ENCODE peak calls at places on chromosome 6, in eight cellular contexts. One of them, this sample, is unnamed.

GRCh38 chr6:130366011-130366963 is at the start of gene TMEM200A:
- DNase-seq in HCT116: no peak
- DNase-seq in AG09309: no peak
- DNase-seq in dermis microvascular lymphatic vessel endothelial cell: no peak
- DNase-seq in breast epithelium: peak; percentile 32
- DNase-seq in choroid plexus epithelial cell: peak; percentile 76
- DNase-seq in left colon: no peak
- DNase-seq in B cell: peak; percentile 18
- DNase-seq in this sample: no peak

GRCh38 chr6:3724451-3725144 is 26.9 kb downstream of the PXDC1 start:
- DNase-seq in left colon: no peak
- DNase-seq in B cell: no peak
- DNase-seq in breast epithelium: no peak
- DNase-seq in choroid plexus epithelial cell: no peak
- DNase-seq in dermis microvascular lymphatic vessel endothelial cell: no peak
- DNase-seq in HCT116: no peak
- DNase-seq in AG09309: no peak
- DNase-seq in this sample: no peak

GRCh38 chr6:39335780-39336541 is 13.5 kb upstream of the KCNK16 start:
- DNase-seq in dermis microvascular lymphatic vessel endothelial cell: no peak
- DNase-seq in B cell: no peak
- DNase-seq in HCT116: no peak
- DNase-seq in AG09309: no peak
- DNase-seq in choroid plexus epithelial cell: no peak
- DNase-seq in left colon: peak; percentile 39
- DNase-seq in breast epithelium: peak; percentile 71
- DNase-seq in this sample: no peak

GRCh38 chr6:21263531-21264287 is 329.8 kb upstream of the SOX4 start:
- DNase-seq in dermis microvascular lymphatic vessel endothelial cell: no peak
- DNase-seq in AG09309: peak; percentile 75
- DNase-seq in breast epithelium: peak; percentile 47
- DNase-seq in left colon: no peak
- DNase-seq in choroid plexus epithelial cell: peak; percentile 59
- DNase-seq in HCT116: no peak
- DNase-seq in B cell: no peak
- DNase-seq in this sample: peak; percentile 68

GRCh38 chr6:127176175-127176574 is 57.7 kb downstream of the RSPO3 start:
- DNase-seq in HCT116: no peak
- DNase-seq in breast epithelium: no peak
- DNase-seq in dermis microvascular lymphatic vessel endothelial cell: peak; percentile 66
- DNase-seq in AG09309: peak; percentile 66
- DNase-seq in B cell: no peak
- DNase-seq in choroid plexus epithelial cell: peak; percentile 42
- DNase-seq in left colon: no peak
- DNase-seq in this sample: no peak

GRCh38 chr6:35391240-35391968 is 49.0 kb downstream of the PPARD start:
- DNase-seq in HCT116: peak; percentile 70
- DNase-seq in B cell: no peak
- DNase-seq in choroid plexus epithelial cell: peak; percentile 95
- DNase-seq in dermis microvascular lymphatic vessel endothelial cell: peak; percentile 94
- DNase-seq in left colon: no peak
- DNase-seq in breast epithelium: no peak
- DNase-seq in AG09309: peak; percentile 72
- DNase-seq in this sample: no peak

GRCh38 chr6:143860111-143860510 is 4.2 kb upstream of the ZC2HC1B start:
- DNase-seq in left colon: no peak
- DNase-seq in choroid plexus epithelial cell: no peak
- DNase-seq in AG09309: no peak
- DNase-seq in B cell: no peak
- DNase-seq in breast epithelium: no peak
- DNase-seq in dermis microvascular lymphatic vessel endothelial cell: no peak
- DNase-seq in HCT116: no peak
- DNase-seq in this sample: no peak

GRCh38 chr6:133240511-133241087 is 558 bp upstream of the EYA4 start:
- DNase-seq in breast epithelium: no peak
- DNase-seq in choroid plexus epithelial cell: peak; percentile 30
- DNase-seq in B cell: no peak
- DNase-seq in dermis microvascular lymphatic vessel endothelial cell: no peak
- DNase-seq in left colon: no peak
- DNase-seq in AG09309: no peak
- DNase-seq in HCT116: no peak
- DNase-seq in this sample: no peak

GRCh38 chr6:44665143-44665542 is 277.6 kb downstream of the CDC5L start:
- DNase-seq in left colon: no peak
- DNase-seq in breast epithelium: no peak
- DNase-seq in AG09309: no peak
- DNase-seq in HCT116: no peak
- DNase-seq in choroid plexus epithelial cell: no peak
- DNase-seq in dermis microvascular lymphatic vessel endothelial cell: no peak
- DNase-seq in B cell: no peak
- DNase-seq in this sample: no peak

GRCh38 chr6:4611441-4612129 is 164.6 kb upstream of the CDYL start:
- DNase-seq in AG09309: no peak
- DNase-seq in HCT116: no peak
- DNase-seq in B cell: no peak
- DNase-seq in dermis microvascular lymphatic vessel endothelial cell: no peak
- DNase-seq in left colon: no peak
- DNase-seq in choroid plexus epithelial cell: no peak
- DNase-seq in breast epithelium: no peak
- DNase-seq in this sample: no peak

GRCh38 chr6:43943781-43944250 is 173.8 kb downstream of the VEGFA start:
- DNase-seq in dermis microvascular lymphatic vessel endothelial cell: no peak
- DNase-seq in AG09309: no peak
- DNase-seq in breast epithelium: no peak
- DNase-seq in choroid plexus epithelial cell: no peak
- DNase-seq in HCT116: no peak
- DNase-seq in B cell: no peak
- DNase-seq in left colon: no peak
- DNase-seq in this sample: no peak

GRCh38 chr6:39218868-39219567 is 10.3 kb downstream of the KCNK5 start:
- DNase-seq in dermis microvascular lymphatic vessel endothelial cell: no peak
- DNase-seq in HCT116: no peak
- DNase-seq in choroid plexus epithelial cell: peak; percentile 14
- DNase-seq in left colon: no peak
- DNase-seq in breast epithelium: no peak
- DNase-seq in B cell: no peak
- DNase-seq in AG09309: peak; percentile 1
- DNase-seq in this sample: no peak

GRCh38 chr6:39421383-39422225 is 99.1 kb upstream of the KCNK16 start:
- DNase-seq in dermis microvascular lymphatic vessel endothelial cell: peak; percentile 53
- DNase-seq in B cell: no peak
- DNase-seq in HCT116: no peak
- DNase-seq in choroid plexus epithelial cell: no peak
- DNase-seq in breast epithelium: no peak
- DNase-seq in AG09309: no peak
- DNase-seq in left colon: no peak
- DNase-seq in this sample: no peak

GRCh38 chr6:108031968-108032367 is 42.6 kb downstream of the OSTM1 start:
- DNase-seq in HCT116: no peak
- DNase-seq in choroid plexus epithelial cell: no peak
- DNase-seq in dermis microvascular lymphatic vessel endothelial cell: no peak
- DNase-seq in left colon: no peak
- DNase-seq in B cell: no peak
- DNase-seq in breast epithelium: no peak
- DNase-seq in AG09309: no peak
- DNase-seq in this sample: no peak

GRCh38 chr6:123635144-123635543 is 1.6 kb downstream of the TRDN start:
- DNase-seq in HCT116: no peak
- DNase-seq in dermis microvascular lymphatic vessel endothelial cell: no peak
- DNase-seq in breast epithelium: no peak
- DNase-seq in choroid plexus epithelial cell: no peak
- DNase-seq in B cell: no peak
- DNase-seq in left colon: no peak
- DNase-seq in AG09309: no peak
- DNase-seq in this sample: no peak

GRCh38 chr6:24566020-24566752 is 71.4 kb downstream of the ALDH5A1 start:
- DNase-seq in breast epithelium: no peak
- DNase-seq in choroid plexus epithelial cell: peak; percentile 4
- DNase-seq in AG09309: no peak
- DNase-seq in dermis microvascular lymphatic vessel endothelial cell: no peak
- DNase-seq in B cell: no peak
- DNase-seq in HCT116: no peak
- DNase-seq in left colon: no peak
- DNase-seq in this sample: no peak

GRCh38 chr6:49326337-49326736 is 136.7 kb downstream of the MMUT start:
- DNase-seq in B cell: no peak
- DNase-seq in HCT116: no peak
- DNase-seq in choroid plexus epithelial cell: peak; percentile 87
- DNase-seq in left colon: no peak
- DNase-seq in breast epithelium: no peak
- DNase-seq in dermis microvascular lymphatic vessel endothelial cell: peak; percentile 91
- DNase-seq in AG09309: peak; percentile 38
- DNase-seq in this sample: no peak

GRCh38 chr6:134551245-134551960 is 233.5 kb upstream of the SGK1 start:
- DNase-seq in choroid plexus epithelial cell: peak; percentile 93
- DNase-seq in AG09309: peak; percentile 33
- DNase-seq in left colon: no peak
- DNase-seq in breast epithelium: no peak
- DNase-seq in dermis microvascular lymphatic vessel endothelial cell: peak; percentile 76
- DNase-seq in B cell: no peak
- DNase-seq in HCT116: no peak
- DNase-seq in this sample: no peak

GRCh38 chr6:32852018-32852843 is 1.3 kb downstream of the TAP1 start:
- DNase-seq in dermis microvascular lymphatic vessel endothelial cell: no peak
- DNase-seq in AG09309: no peak
- DNase-seq in breast epithelium: no peak
- DNase-seq in choroid plexus epithelial cell: no peak
- DNase-seq in B cell: peak; percentile 39
- DNase-seq in HCT116: no peak
- DNase-seq in left colon: peak; percentile 62
- DNase-seq in this sample: no peak

GRCh38 chr6:30483677-30484279 is 5.5 kb upstream of the HLA-E start:
- DNase-seq in breast epithelium: no peak
- DNase-seq in B cell: peak; percentile 72
- DNase-seq in dermis microvascular lymphatic vessel endothelial cell: peak; percentile 84
- DNase-seq in HCT116: peak; percentile 54
- DNase-seq in AG09309: peak; percentile 46
- DNase-seq in choroid plexus epithelial cell: peak; percentile 87
- DNase-seq in left colon: no peak
- DNase-seq in this sample: no peak

GRCh38 chr6:46062312-46062711 is 46.7 kb upstream of the CLIC5 start:
- DNase-seq in B cell: no peak
- DNase-seq in dermis microvascular lymphatic vessel endothelial cell: no peak
- DNase-seq in choroid plexus epithelial cell: peak; percentile 16
- DNase-seq in AG09309: no peak
- DNase-seq in breast epithelium: no peak
- DNase-seq in HCT116: no peak
- DNase-seq in left colon: peak; percentile 68
- DNase-seq in this sample: no peak

GRCh38 chr6:8131265-8131897 is 29.0 kb upstream of the EEF1E1 start:
- DNase-seq in B cell: peak; percentile 21
- DNase-seq in choroid plexus epithelial cell: peak; percentile 84
- DNase-seq in AG09309: peak; percentile 14
- DNase-seq in left colon: no peak
- DNase-seq in HCT116: peak; percentile 61
- DNase-seq in breast epithelium: no peak
- DNase-seq in dermis microvascular lymphatic vessel endothelial cell: peak; percentile 66
- DNase-seq in this sample: peak; percentile 8

GRCh38 chr6:73782911-73783310 is 86.9 kb downstream of the CD109 start:
- DNase-seq in AG09309: no peak
- DNase-seq in choroid plexus epithelial cell: peak; percentile 42
- DNase-seq in breast epithelium: no peak
- DNase-seq in B cell: no peak
- DNase-seq in left colon: no peak
- DNase-seq in HCT116: no peak
- DNase-seq in dermis microvascular lymphatic vessel endothelial cell: peak; percentile 53
- DNase-seq in this sample: no peak

GRCh38 chr6:21840428-21840827 is 246.9 kb downstream of the SOX4 start:
- DNase-seq in left colon: no peak
- DNase-seq in choroid plexus epithelial cell: peak; percentile 41
- DNase-seq in breast epithelium: no peak
- DNase-seq in B cell: no peak
- DNase-seq in AG09309: no peak
- DNase-seq in HCT116: no peak
- DNase-seq in dermis microvascular lymphatic vessel endothelial cell: peak; percentile 95
- DNase-seq in this sample: no peak

GRCh38 chr6:70336976-70337375 is 34.1 kb upstream of the COL9A1 start:
- DNase-seq in HCT116: no peak
- DNase-seq in B cell: no peak
- DNase-seq in dermis microvascular lymphatic vessel endothelial cell: no peak
- DNase-seq in left colon: no peak
- DNase-seq in breast epithelium: no peak
- DNase-seq in choroid plexus epithelial cell: no peak
- DNase-seq in AG09309: no peak
- DNase-seq in this sample: no peak

GRCh38 chr6:97189767-97190166 is 93.2 kb downstream of the MMS22L start:
- DNase-seq in AG09309: peak; percentile 10
- DNase-seq in choroid plexus epithelial cell: peak; percentile 80
- DNase-seq in B cell: no peak
- DNase-seq in breast epithelium: no peak
- DNase-seq in dermis microvascular lymphatic vessel endothelial cell: peak; percentile 58
- DNase-seq in HCT116: no peak
- DNase-seq in left colon: no peak
- DNase-seq in this sample: no peak

GRCh38 chr6:23940466-23940865 is 185.5 kb upstream of the NRSN1 start:
- DNase-seq in breast epithelium: no peak
- DNase-seq in AG09309: no peak
- DNase-seq in HCT116: no peak
- DNase-seq in B cell: no peak
- DNase-seq in left colon: no peak
- DNase-seq in dermis microvascular lymphatic vessel endothelial cell: no peak
- DNase-seq in choroid plexus epithelial cell: peak; percentile 2
- DNase-seq in this sample: no peak

GRCh38 chr6:29724937-29725869 is 2.0 kb downstream of the HLA-F start:
- DNase-seq in left colon: no peak
- DNase-seq in choroid plexus epithelial cell: no peak
- DNase-seq in HCT116: no peak
- DNase-seq in dermis microvascular lymphatic vessel endothelial cell: no peak
- DNase-seq in breast epithelium: no peak
- DNase-seq in B cell: peak; percentile 31
- DNase-seq in AG09309: no peak
- DNase-seq in this sample: no peak

GRCh38 chr6:45569210-45569945 is 191.6 kb upstream of the SUPT3H start:
- DNase-seq in choroid plexus epithelial cell: no peak
- DNase-seq in HCT116: no peak
- DNase-seq in left colon: no peak
- DNase-seq in breast epithelium: no peak
- DNase-seq in AG09309: no peak
- DNase-seq in dermis microvascular lymphatic vessel endothelial cell: no peak
- DNase-seq in B cell: no peak
- DNase-seq in this sample: no peak

GRCh38 chr6:160042014-160042773 is 73.3 kb downstream of the IGF2R start:
- DNase-seq in HCT116: no peak
- DNase-seq in dermis microvascular lymphatic vessel endothelial cell: no peak
- DNase-seq in B cell: no peak
- DNase-seq in choroid plexus epithelial cell: no peak
- DNase-seq in left colon: no peak
- DNase-seq in AG09309: no peak
- DNase-seq in breast epithelium: no peak
- DNase-seq in this sample: no peak

GRCh38 chr6:52686878-52687699 is 16.2 kb downstream of the TMEM14A start:
- DNase-seq in breast epithelium: no peak
- DNase-seq in left colon: no peak
- DNase-seq in AG09309: no peak
- DNase-seq in B cell: no peak
- DNase-seq in HCT116: no peak
- DNase-seq in choroid plexus epithelial cell: no peak
- DNase-seq in dermis microvascular lymphatic vessel endothelial cell: no peak
- DNase-seq in this sample: no peak

GRCh38 chr6:156816505-156816904 is 39.3 kb downstream of the ARID1B start:
- DNase-seq in AG09309: no peak
- DNase-seq in left colon: peak; percentile 49
- DNase-seq in HCT116: no peak
- DNase-seq in choroid plexus epithelial cell: peak; percentile 61
- DNase-seq in dermis microvascular lymphatic vessel endothelial cell: peak; percentile 43
- DNase-seq in breast epithelium: no peak
- DNase-seq in B cell: peak; percentile 44
- DNase-seq in this sample: no peak

GRCh38 chr6:100464910-100465700 is at the start of gene SIM1:
- DNase-seq in HCT116: no peak
- DNase-seq in dermis microvascular lymphatic vessel endothelial cell: peak; percentile 92
- DNase-seq in AG09309: no peak
- DNase-seq in breast epithelium: peak; percentile 36
- DNase-seq in left colon: no peak
- DNase-seq in B cell: no peak
- DNase-seq in choroid plexus epithelial cell: peak; percentile 65
- DNase-seq in this sample: no peak

GRCh38 chr6:34147906-34148701 is 2.2 kb upstream of the GRM4 start:
- DNase-seq in dermis microvascular lymphatic vessel endothelial cell: no peak
- DNase-seq in breast epithelium: no peak
- DNase-seq in choroid plexus epithelial cell: no peak
- DNase-seq in AG09309: no peak
- DNase-seq in HCT116: no peak
- DNase-seq in B cell: no peak
- DNase-seq in left colon: no peak
- DNase-seq in this sample: no peak

This sample was measured in GM12864.